ENCODE peak calls at places on chromosomes 12 and 14, in eight cellular contexts. One of them, this sample, is unnamed.
A peak's percentile ranks its signal among the peaks of the same experiment; 100 is the strongest.

GRCh38 chr14:105864651-105865265 is 338.4 kb downstream of the TMEM121 start:
- DNase-seq in activated effector memory CD4-positive, alpha-beta T cell treated with anti-CD3 and anti-CD28 coated beads, Interleukin-2, amount 50 U/mL, for 16 hours: no peak
- DNase-seq in left ventricle myocardium superior: peak; percentile 28
- DNase-seq in stimulated activated CD4-positive, alpha-beta T cell treated with anti-CD3 and anti-CD28 coated beads, Interleukin-15, amount 100 ng/mL, for 1 hour: no peak
- DNase-seq in choroid plexus epithelial cell: no peak
- DNase-seq in DMS153: no peak
- DNase-seq in thyroid gland: no peak
- DNase-seq in GM12864: no peak
- DNase-seq in this sample: no peak

GRCh38 chr12:55258288-55258687 is 13.9 kb downstream of the OR6C74 start:
- DNase-seq in activated effector memory CD4-positive, alpha-beta T cell treated with anti-CD3 and anti-CD28 coated beads, Interleukin-2, amount 50 U/mL, for 16 hours: no peak
- DNase-seq in left ventricle myocardium superior: no peak
- DNase-seq in stimulated activated CD4-positive, alpha-beta T cell treated with anti-CD3 and anti-CD28 coated beads, Interleukin-15, amount 100 ng/mL, for 1 hour: no peak
- DNase-seq in choroid plexus epithelial cell: no peak
- DNase-seq in DMS153: no peak
- DNase-seq in thyroid gland: no peak
- DNase-seq in GM12864: no peak
- DNase-seq in this sample: no peak

GRCh38 chr12:50640321-50640939 is 123.5 kb upstream of the ATF1 start:
- DNase-seq in activated effector memory CD4-positive, alpha-beta T cell treated with anti-CD3 and anti-CD28 coated beads, Interleukin-2, amount 50 U/mL, for 16 hours: no peak
- DNase-seq in left ventricle myocardium superior: no peak
- DNase-seq in stimulated activated CD4-positive, alpha-beta T cell treated with anti-CD3 and anti-CD28 coated beads, Interleukin-15, amount 100 ng/mL, for 1 hour: no peak
- DNase-seq in choroid plexus epithelial cell: no peak
- DNase-seq in DMS153: no peak
- DNase-seq in thyroid gland: no peak
- DNase-seq in GM12864: no peak
- DNase-seq in this sample: no peak

GRCh38 chr12:105226219-105226618 is 9.8 kb downstream of the APPL2 start:
- DNase-seq in activated effector memory CD4-positive, alpha-beta T cell treated with anti-CD3 and anti-CD28 coated beads, Interleukin-2, amount 50 U/mL, for 16 hours: no peak
- DNase-seq in left ventricle myocardium superior: peak; percentile 55
- DNase-seq in stimulated activated CD4-positive, alpha-beta T cell treated with anti-CD3 and anti-CD28 coated beads, Interleukin-15, amount 100 ng/mL, for 1 hour: no peak
- DNase-seq in choroid plexus epithelial cell: peak; percentile 95
- DNase-seq in DMS153: no peak
- DNase-seq in thyroid gland: peak; percentile 7
- DNase-seq in GM12864: no peak
- DNase-seq in this sample: peak; percentile 73

GRCh38 chr12:111035578-111036301 is 115.4 kb upstream of the MYL2 start:
- DNase-seq in activated effector memory CD4-positive, alpha-beta T cell treated with anti-CD3 and anti-CD28 coated beads, Interleukin-2, amount 50 U/mL, for 16 hours: peak; percentile 55
- DNase-seq in left ventricle myocardium superior: no peak
- DNase-seq in stimulated activated CD4-positive, alpha-beta T cell treated with anti-CD3 and anti-CD28 coated beads, Interleukin-15, amount 100 ng/mL, for 1 hour: no peak
- DNase-seq in choroid plexus epithelial cell: no peak
- DNase-seq in DMS153: no peak
- DNase-seq in thyroid gland: peak; percentile 75
- DNase-seq in GM12864: no peak
- DNase-seq in this sample: no peak

GRCh38 chr14:99232406-99233214 is 39.4 kb downstream of the BCL11B start:
- DNase-seq in activated effector memory CD4-positive, alpha-beta T cell treated with anti-CD3 and anti-CD28 coated beads, Interleukin-2, amount 50 U/mL, for 16 hours: no peak
- DNase-seq in left ventricle myocardium superior: no peak
- DNase-seq in stimulated activated CD4-positive, alpha-beta T cell treated with anti-CD3 and anti-CD28 coated beads, Interleukin-15, amount 100 ng/mL, for 1 hour: no peak
- DNase-seq in choroid plexus epithelial cell: no peak
- DNase-seq in DMS153: no peak
- DNase-seq in thyroid gland: no peak
- DNase-seq in GM12864: no peak
- DNase-seq in this sample: no peak

GRCh38 chr14:66403183-66403582 is 83.0 kb upstream of the CCDC196 start:
- DNase-seq in activated effector memory CD4-positive, alpha-beta T cell treated with anti-CD3 and anti-CD28 coated beads, Interleukin-2, amount 50 U/mL, for 16 hours: no peak
- DNase-seq in left ventricle myocardium superior: no peak
- DNase-seq in stimulated activated CD4-positive, alpha-beta T cell treated with anti-CD3 and anti-CD28 coated beads, Interleukin-15, amount 100 ng/mL, for 1 hour: no peak
- DNase-seq in choroid plexus epithelial cell: peak; percentile 62
- DNase-seq in DMS153: peak; percentile 65
- DNase-seq in thyroid gland: no peak
- DNase-seq in GM12864: peak; percentile 21
- DNase-seq in this sample: no peak

GRCh38 chr12:53208877-53209463 is 1.9 kb upstream of the ITGB7 start:
- DNase-seq in activated effector memory CD4-positive, alpha-beta T cell treated with anti-CD3 and anti-CD28 coated beads, Interleukin-2, amount 50 U/mL, for 16 hours: no peak
- DNase-seq in left ventricle myocardium superior: no peak
- DNase-seq in stimulated activated CD4-positive, alpha-beta T cell treated with anti-CD3 and anti-CD28 coated beads, Interleukin-15, amount 100 ng/mL, for 1 hour: no peak
- DNase-seq in choroid plexus epithelial cell: no peak
- DNase-seq in DMS153: no peak
- DNase-seq in thyroid gland: no peak
- DNase-seq in GM12864: no peak
- DNase-seq in this sample: no peak

GRCh38 chr14:100408350-100409015 is 85.3 kb downstream of the SLC25A47 start:
- DNase-seq in activated effector memory CD4-positive, alpha-beta T cell treated with anti-CD3 and anti-CD28 coated beads, Interleukin-2, amount 50 U/mL, for 16 hours: no peak
- DNase-seq in left ventricle myocardium superior: no peak
- DNase-seq in stimulated activated CD4-positive, alpha-beta T cell treated with anti-CD3 and anti-CD28 coated beads, Interleukin-15, amount 100 ng/mL, for 1 hour: no peak
- DNase-seq in choroid plexus epithelial cell: peak; percentile 93
- DNase-seq in DMS153: no peak
- DNase-seq in thyroid gland: no peak
- DNase-seq in GM12864: no peak
- DNase-seq in this sample: no peak

GRCh38 chr12:69610729-69611128 is at the start of gene LRRC10:
- DNase-seq in activated effector memory CD4-positive, alpha-beta T cell treated with anti-CD3 and anti-CD28 coated beads, Interleukin-2, amount 50 U/mL, for 16 hours: no peak
- DNase-seq in left ventricle myocardium superior: peak; percentile 71
- DNase-seq in stimulated activated CD4-positive, alpha-beta T cell treated with anti-CD3 and anti-CD28 coated beads, Interleukin-15, amount 100 ng/mL, for 1 hour: no peak
- DNase-seq in choroid plexus epithelial cell: no peak
- DNase-seq in DMS153: no peak
- DNase-seq in thyroid gland: no peak
- DNase-seq in GM12864: no peak
- DNase-seq in this sample: peak; percentile 66

GRCh38 chr12:15151141-15152091 is 69.8 kb downstream of the RERG start:
- DNase-seq in activated effector memory CD4-positive, alpha-beta T cell treated with anti-CD3 and anti-CD28 coated beads, Interleukin-2, amount 50 U/mL, for 16 hours: no peak
- DNase-seq in left ventricle myocardium superior: no peak
- DNase-seq in stimulated activated CD4-positive, alpha-beta T cell treated with anti-CD3 and anti-CD28 coated beads, Interleukin-15, amount 100 ng/mL, for 1 hour: no peak
- DNase-seq in choroid plexus epithelial cell: peak; percentile 69
- DNase-seq in DMS153: peak; percentile 17
- DNase-seq in thyroid gland: no peak
- DNase-seq in GM12864: no peak
- DNase-seq in this sample: peak; percentile 32

GRCh38 chr14:54947230-54947629 is 44.6 kb upstream of the GCH1 start:
- DNase-seq in activated effector memory CD4-positive, alpha-beta T cell treated with anti-CD3 and anti-CD28 coated beads, Interleukin-2, amount 50 U/mL, for 16 hours: no peak
- DNase-seq in left ventricle myocardium superior: no peak
- DNase-seq in stimulated activated CD4-positive, alpha-beta T cell treated with anti-CD3 and anti-CD28 coated beads, Interleukin-15, amount 100 ng/mL, for 1 hour: no peak
- DNase-seq in choroid plexus epithelial cell: no peak
- DNase-seq in DMS153: no peak
- DNase-seq in thyroid gland: no peak
- DNase-seq in GM12864: no peak
- DNase-seq in this sample: no peak

GRCh38 chr12:132593071-132593470 is 17.3 kb downstream of the LRCOL1 start:
- DNase-seq in activated effector memory CD4-positive, alpha-beta T cell treated with anti-CD3 and anti-CD28 coated beads, Interleukin-2, amount 50 U/mL, for 16 hours: no peak
- DNase-seq in left ventricle myocardium superior: no peak
- DNase-seq in stimulated activated CD4-positive, alpha-beta T cell treated with anti-CD3 and anti-CD28 coated beads, Interleukin-15, amount 100 ng/mL, for 1 hour: no peak
- DNase-seq in choroid plexus epithelial cell: no peak
- DNase-seq in DMS153: no peak
- DNase-seq in thyroid gland: no peak
- DNase-seq in GM12864: no peak
- DNase-seq in this sample: no peak

This sample was measured in heart right ventricle.